ENCODE peak calls at places on chromosomes 4 and X, in seven cellular contexts. F is MCF 10A, P is NCI-H1092, V is iris pigment epithelial cell, C is OCI-LY7, K is GM13977, A is uterus. T is an unnamed sample.

GRCh38 chr4:667545-667925 is 6.5 kb downstream of the ATP5ME start:
- DNase-seq in C (no peak), P (no peak), F (no peak), V (no peak), K (no peak), A (no peak), T (no peak)

GRCh38 chr4:57308301-57308700 is 198.1 kb upstream of the IGFBP7 start:
- DNase-seq in V (no peak), K (no peak), P (no peak), F (no peak), A (no peak), C (no peak), T (no peak)

GRCh38 chrX:75781618-75782017 is 3.4 kb downstream of the MAGEE2 start:
- DNase-seq in V (no peak), C (no peak), K (no peak), P (no peak), A (no peak), F (no peak), T (peak)

GRCh38 chr4:20252656-20253271 is 1.1 kb downstream of the SLIT2 start:
- DNase-seq in V (peak), K (peak), A (peak), P (no peak), F (peak), C (no peak), T (peak)

GRCh38 chrX:70970482-70970999 is 39.6 kb upstream of the SLC7A3 start:
- DNase-seq in P (no peak), A (no peak), K (no peak), C (peak), V (peak), F (peak), T (peak)

GRCh38 chr4:25703731-25704388 is 48.2 kb downstream of the SLC34A2 start:
- DNase-seq in K (no peak), C (no peak), F (peak), P (no peak), A (no peak), V (peak), T (no peak)

GRCh38 chrX:10360121-10360520 is 203.3 kb downstream of the CLCN4 start:
- DNase-seq in C (no peak), K (no peak), A (no peak), F (no peak), V (no peak), P (no peak), T (no peak)

GRCh38 chr4:94852601-94853000 is 94.8 kb downstream of the BMPR1B start:
- DNase-seq in V (no peak), F (no peak), A (no peak), P (no peak), K (no peak), C (no peak), T (no peak)

GRCh38 chr4:101862595-101862994 is 72.1 kb downstream of the BANK1 start:
- DNase-seq in V (no peak), P (no peak), K (no peak), C (no peak), F (no peak), A (no peak), T (no peak)

GRCh38 chr4:163484906-163485305 is 9.6 kb upstream of the TMA16 start:
- DNase-seq in C (peak), P (peak), V (peak), K (peak), A (peak), F (peak), T (no peak)

GRCh38 chr4:82562553-82562854 is 716 bp upstream of the TMEM150C start:
- DNase-seq in F (no peak), K (no peak), P (no peak), V (no peak), C (no peak), A (no peak), T (no peak)

GRCh38 chrX:22389544-22390243 is 117.0 kb downstream of the CBLL2 start:
- DNase-seq in F (peak), K (no peak), P (peak), C (no peak), A (peak), V (peak), T (no peak)

GRCh38 chr4:107956011-107956410 is 24.7 kb downstream of the CYP2U1 start:
- DNase-seq in P (no peak), C (no peak), A (no peak), F (no peak), V (peak), K (no peak), T (no peak)

GRCh38 chrX:134929813-134930212 is 61.0 kb upstream of the SMIM10 start:
- DNase-seq in C (no peak), P (no peak), F (no peak), V (no peak), K (no peak), A (no peak), T (no peak)

GRCh38 chrX:111365770-111366325 is 46.1 kb downstream of the DCX start:
- DNase-seq in V (no peak), P (no peak), A (no peak), K (no peak), F (no peak), C (no peak), T (no peak)

GRCh38 chr4:66926687-66927086 is 618.6 kb downstream of the CENPC start:
- DNase-seq in K (no peak), C (no peak), V (no peak), F (no peak), P (no peak), A (no peak), T (no peak)

GRCh38 chr4:94461506-94461905 is 9.8 kb downstream of the PDLIM5 start:
- DNase-seq in C (no peak), F (no peak), A (no peak), P (no peak), K (no peak), V (no peak), T (no peak)

T was measured in DMS79 treated with DMSO at 0.1 percent for 48 hours.